ENCODE peak calls at places on chromosomes 5 and 9, in six cellular contexts. F is fibroblast of the aortic adventitia; O is AG04450; T is CD8-positive, alpha-beta T cell; N is astrocyte of the cerebellum; D is heart left ventricle. Q is an unnamed sample.

GRCh38 chr9:123337971-123338370 is 18.0 kb upstream of the CRB2 start:
- DNase-seq in O (no peak), T (no peak), D (no peak), F (no peak), N (no peak), Q (no peak)

GRCh38 chr9:134436926-134437325 is 110.7 kb downstream of the RXRA start:
- DNase-seq in D (no peak), F (no peak), O (no peak), T (no peak), N (no peak), Q (no peak)

GRCh38 chr5:117138523-117138922 is 563.9 kb upstream of the SEMA6A start:
- DNase-seq in N (no peak), D (no peak), F (no peak), T (no peak), O (no peak), Q (no peak)

GRCh38 chr5:173242079-173242478 is 7.1 kb upstream of the NKX2-5 start:
- DNase-seq in F (no peak), N (no peak), D (no peak), O (no peak), T (no peak), Q (no peak)

GRCh38 chr9:133347515-133347984 is 381 bp downstream of the MED22 start:
- DNase-seq in D (peak; percentile 55), N (no peak), T (peak; percentile 47), F (peak; percentile 25), O (no peak), Q (peak; percentile 20)

GRCh38 chr5:139817362-139817761 is 21.8 kb downstream of the PSD2 start:
- DNase-seq in F (no peak), D (no peak), T (no peak), N (no peak), O (no peak), Q (no peak)

GRCh38 chr9:2157277-2158105 is 142.3 kb downstream of the SMARCA2 start:
- DNase-seq in F (peak; percentile 60), N (no peak), O (no peak), D (peak; percentile 52), T (peak; percentile 8), Q (peak; percentile 72)

GRCh38 chr5:15683332-15683731 is 183.4 kb downstream of the FBXL7 start:
- DNase-seq in T (no peak), O (no peak), D (peak; percentile 59), N (no peak), F (no peak), Q (peak; percentile 44)

GRCh38 chr5:74624501-74624900 is 16.0 kb downstream of the ENC1 start:
- DNase-seq in N (no peak), O (no peak), T (no peak), F (no peak), D (no peak), Q (peak; percentile 38)

GRCh38 chr5:107743357-107744000 is 72.7 kb upstream of the EFNA5 start:
- DNase-seq in T (no peak), O (no peak), N (no peak), D (no peak), F (peak; percentile 12), Q (peak; percentile 41)

GRCh38 chr9:107942870-107943269 is 453.3 kb upstream of the KLF4 start:
- DNase-seq in T (no peak), F (no peak), D (no peak), O (no peak), N (no peak), Q (peak; percentile 15)

GRCh38 chr5:174505621-174506020 is 218.8 kb upstream of the MSX2 start:
- DNase-seq in O (no peak), D (no peak), F (peak; percentile 4), T (no peak), N (peak; percentile 24), Q (peak; percentile 76)

GRCh38 chr5:76514254-76514653 is 108.9 kb downstream of the F2RL2 start:
- DNase-seq in O (no peak), F (no peak), N (no peak), T (no peak), D (no peak), Q (no peak)

GRCh38 chr9:136646827-136647711 is 15.6 kb upstream of the EGFL7 start:
- DNase-seq in O (no peak), D (peak; percentile 55), F (no peak), T (no peak), N (no peak), Q (no peak)

GRCh38 chr9:86859966-86860365 is 87.3 kb downstream of the GAS1 start:
- DNase-seq in T (no peak), D (no peak), N (no peak), F (no peak), O (no peak), Q (no peak)

GRCh38 chr9:85040806-85041575 is 371.5 kb downstream of the NTRK2 start:
- DNase-seq in F (no peak), N (no peak), D (no peak), O (no peak), T (no peak), Q (no peak)

GRCh38 chr5:55568629-55569512 is 34.1 kb upstream of the PLPP1 start:
- DNase-seq in N (no peak), T (no peak), O (no peak), F (peak; percentile 61), D (no peak), Q (no peak)

GRCh38 chr5:91641730-91642350 is 258.7 kb upstream of the ARRDC3 start:
- DNase-seq in N (peak; percentile 58), F (peak; percentile 64), O (peak; percentile 3), D (no peak), T (no peak), Q (peak; percentile 71)

DNA sequence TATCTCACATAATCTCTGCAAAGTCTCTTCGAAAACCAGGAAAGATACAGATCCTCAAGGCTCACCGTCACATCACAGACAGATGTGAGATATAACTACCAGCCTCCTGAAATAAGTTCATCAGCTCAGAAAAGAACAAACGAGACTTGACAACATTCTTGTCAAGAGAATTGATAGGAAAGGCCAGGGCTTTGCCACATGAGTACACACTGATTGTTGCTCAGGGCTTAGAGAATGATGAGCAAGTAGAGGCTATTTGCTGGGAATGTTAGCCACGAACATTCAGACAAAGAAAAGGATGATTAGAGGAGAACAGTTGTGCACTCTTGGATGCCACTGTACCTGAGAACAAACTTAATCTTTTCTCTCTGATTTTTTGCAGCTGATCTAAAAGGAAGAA is 535.0 kb downstream of the ELAVL2 start:
- DNase-seq in O (no peak), N (no peak), F (no peak), D (no peak), T (no peak), Q (no peak)
- H3K4me3 ChIP-seq in O (no peak overlapping the region), N (no peak overlapping the region), F (no peak overlapping the region), D (no peak overlapping the region), T (no peak overlapping the region), Q (no peak overlapping the region)

GRCh38 chr5:84292000-84292642 is 92.6 kb downstream of the EDIL3 start:
- DNase-seq in O (no peak), T (no peak), N (no peak), D (no peak), F (no peak), Q (no peak)
- TF ChIP-seq CTCF in O (no peak), T (no peak), N (no peak), D (no peak), F (no peak), Q (no peak)

GRCh38 chr5:1131191-1131621 is 19.3 kb upstream of the SLC12A7 start:
- DNase-seq in D (peak; percentile 66), T (no peak), N (no peak), O (no peak), F (no peak), Q (no peak)
- H3K4me3 ChIP-seq in D (no peak overlapping the region), T (no peak overlapping the region), N (no peak overlapping the region), O (no peak overlapping the region), F (no peak overlapping the region), Q (no peak overlapping the region)

DNA sequence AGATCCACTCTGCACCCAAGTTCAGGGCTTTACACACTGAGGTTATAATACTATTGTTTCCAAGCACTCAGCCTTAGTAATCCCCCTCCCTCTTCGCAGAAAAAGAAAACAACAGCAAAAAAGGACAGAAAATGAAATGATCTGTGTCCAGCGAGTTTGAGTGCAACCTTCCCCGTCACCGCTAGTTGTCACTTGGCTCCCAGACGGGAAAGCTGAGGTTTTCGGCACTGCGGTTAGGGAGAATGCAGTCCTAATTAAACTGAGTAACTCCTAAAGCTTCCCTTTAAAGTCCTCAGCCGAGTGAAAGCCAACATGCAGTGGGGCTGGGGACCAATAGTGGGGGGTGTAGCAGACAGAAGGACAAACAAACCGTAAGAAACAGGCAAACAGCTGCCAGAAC is 786 bp downstream of the GLRA1 start:
- DNase-seq in O (no peak), N (no peak), D (no peak), T (no peak), F (no peak), Q (peak; percentile 33)
- TF ChIP-seq CTCF in O (no peak), N (peak; percentile 40), D (no peak), T (no peak), F (peak; percentile 14), Q (peak; percentile 74)

GRCh38 chr5:134714537-134714936 is 23.8 kb upstream of the CAMLG start:
- DNase-seq in T (no peak), D (no peak), N (no peak), F (no peak), O (no peak), Q (no peak)

GRCh38 chr5:134708301-134708700 is 30.0 kb upstream of the CAMLG start:
- DNase-seq in O (no peak), N (no peak), T (no peak), F (no peak), D (no peak), Q (peak; percentile 52)

GRCh38 chr5:134714120-134714519 is 24.2 kb upstream of the CAMLG start:
- DNase-seq in F (no peak), O (no peak), D (no peak), N (no peak), T (no peak), Q (peak; percentile 64)
- H3K4me3 ChIP-seq in F (no peak overlapping the region), O (no peak overlapping the region), D (no peak overlapping the region), N (no peak overlapping the region), T (no peak overlapping the region), Q (no peak overlapping the region)

Q was measured in choroid plexus epithelial cell.